ENCODE peak calls at places on chromosome 13, in ten cellular contexts. J is suprapubic skin; B is neural crest cell; Q is body of pancreas; A is endodermal cell; V is gastrocnemius medialis; D is coronary artery; Y is foreskin fibroblast; T is kidney epithelial cell; G is CD4-positive, alpha-beta T cell. I is an unnamed sample.

GRCh38 chr13:50589651-50590054 is 253.8 kb downstream of the DLEU7 start:
- DNase-seq in G (no peak), A (no peak), T (peak), J (no peak), D (no peak), B (no peak), V (no peak), Q (no peak), Y (peak), I (no peak)

GRCh38 chr13:54449922-54450321 is 1421.3 kb downstream of the OLFM4 start:
- DNase-seq in Q (no peak), D (no peak), T (no peak), V (no peak), J (no peak), B (no peak), G (no peak), A (no peak), Y (no peak), I (no peak)

GRCh38 chr13:73090116-73090811 is 31.5 kb downstream of the KLF5 start:
- DNase-seq in G (no peak), Y (peak), A (peak), Q (peak), T (peak), D (no peak), J (no peak), B (no peak), V (no peak), I (no peak)

GRCh38 chr13:30739646-30740642 is 4.6 kb downstream of the ALOX5AP start:
- DNase-seq in B (no peak), Y (peak), D (no peak), A (peak), T (peak), G (peak), V (no peak), J (no peak), Q (no peak), I (peak)

GRCh38 chr13:79678100-79678499 is 197.1 kb downstream of the NDFIP2 start:
- DNase-seq in D (no peak), J (no peak), V (no peak), T (no peak), B (no peak), G (no peak), Q (no peak), Y (peak), A (no peak), I (no peak)

GRCh38 chr13:39777527-39778061 is 122.1 kb downstream of the COG6 start:
- DNase-seq in B (no peak), V (no peak), Y (peak), Q (no peak), J (no peak), D (no peak), T (peak), G (no peak), A (peak), I (no peak)

GRCh38 chr13:93079294-93079693 is 147.3 kb upstream of the GPC6 start:
- DNase-seq in A (no peak), B (no peak), V (no peak), D (no peak), J (no peak), Y (peak), G (no peak), Q (no peak), T (no peak), I (no peak)

GRCh38 chr13:34816543-34816942 is 125.5 kb upstream of the NBEA start:
- DNase-seq in G (no peak), D (no peak), V (no peak), A (no peak), T (no peak), B (no peak), Q (no peak), Y (peak), J (no peak), I (no peak)

GRCh38 chr13:59088716-59089115 is 1075.0 kb downstream of the DIAPH3 start:
- DNase-seq in J (no peak), B (no peak), V (no peak), T (peak), Q (no peak), D (no peak), A (no peak), Y (peak), G (no peak), I (no peak)

GRCh38 chr13:91142572-91142971 is 204.9 kb upstream of the MIR17HG start:
- DNase-seq in V (no peak), B (no peak), G (no peak), J (no peak), A (no peak), T (peak), Q (peak), D (no peak), Y (no peak), I (no peak)

GRCh38 chr13:49220035-49220855 is at the start of gene MLNR:
- DNase-seq in A (peak), Q (peak), V (no peak), J (no peak), Y (peak), G (peak), B (peak), D (no peak), T (no peak), I (peak)

GRCh38 chr13:114089341-114089740 is 43.1 kb downstream of the RASA3 start:
- DNase-seq in B (no peak), G (no peak), T (no peak), D (no peak), A (peak), Q (peak), Y (no peak), J (peak), V (peak), I (no peak)

GRCh38 chr13:41099986-41100385 is 32.6 kb downstream of the KBTBD6 start:
- DNase-seq in G (no peak), A (no peak), B (no peak), V (no peak), Q (no peak), J (no peak), D (no peak), T (no peak), Y (peak), I (no peak)

GRCh38 chr13:43153436-43154082 is 130.2 kb downstream of the DNAJC15 start:
- DNase-seq in Q (no peak), B (no peak), A (no peak), T (peak), V (no peak), G (no peak), D (no peak), J (no peak), Y (peak), I (no peak)

GRCh38 chr13:41720839-41721561 is 239.9 kb downstream of the VWA8 start:
- DNase-seq in V (no peak), J (no peak), G (no peak), B (no peak), A (no peak), Y (no peak), T (no peak), D (no peak), Q (no peak), I (no peak)

GRCh38 chr13:35744144-35744543 is 267.7 kb upstream of the MAB21L1 start:
- DNase-seq in B (no peak), Y (no peak), V (no peak), G (no peak), D (no peak), A (no peak), T (no peak), Q (no peak), J (no peak), I (no peak)

GRCh38 chr13:48210178-48210577 is 22.8 kb upstream of the ITM2B start:
- DNase-seq in G (no peak), Y (peak), D (no peak), J (no peak), Q (no peak), B (no peak), V (no peak), T (peak), A (no peak), I (no peak)

GRCh38 chr13:21011378-21011777 is 50.0 kb downstream of the LATS2 start:
- DNase-seq in Y (no peak), V (no peak), J (no peak), Q (no peak), D (no peak), G (no peak), B (no peak), A (no peak), T (no peak), I (no peak)

GRCh38 chr13:74128171-74128767 is 5.9 kb downstream of the KLF12 start:
- DNase-seq in Y (peak), B (no peak), V (no peak), D (no peak), J (no peak), A (no peak), G (no peak), Q (no peak), T (no peak), I (no peak)

GRCh38 chr13:101612736-101613135 is 160.3 kb downstream of the ITGBL1 start:
- DNase-seq in Q (no peak), Y (no peak), J (no peak), V (no peak), B (no peak), A (no peak), D (no peak), G (no peak), T (no peak), I (no peak)

GRCh38 chr13:113655358-113656014 is 2.5 kb downstream of the ATP4B start:
- DNase-seq in Q (peak), B (no peak), V (no peak), A (peak), Y (no peak), J (no peak), T (no peak), D (peak), G (no peak), I (no peak)

GRCh38 chr13:108185218-108185617 is 30.1 kb downstream of the LIG4 start:
- DNase-seq in V (no peak), A (no peak), G (no peak), B (no peak), T (no peak), Y (no peak), Q (no peak), D (no peak), J (no peak), I (no peak)

GRCh38 chr13:106182404-106182803 is 353.1 kb downstream of the EFNB2 start:
- DNase-seq in V (no peak), Q (no peak), A (no peak), Y (peak), G (no peak), J (no peak), D (no peak), B (no peak), T (peak), I (no peak)

GRCh38 chr13:20129076-20129475 is 31.8 kb downstream of the GJA3 start:
- DNase-seq in A (no peak), V (no peak), D (no peak), J (no peak), Y (no peak), Q (no peak), G (no peak), T (no peak), B (no peak), I (no peak)

GRCh38 chr13:90070837-90071525 is 1276.5 kb upstream of the MIR17HG start:
- DNase-seq in J (no peak), V (no peak), A (no peak), B (no peak), Q (no peak), Y (no peak), D (no peak), G (no peak), T (no peak), I (no peak)

GRCh38 chr13:98026457-98026857 is 73.0 kb downstream of the IPO5 start:
- DNase-seq in Q (no peak), V (no peak), T (no peak), D (no peak), Y (peak), G (no peak), B (peak), A (peak), J (no peak), I (no peak)

GRCh38 chr13:49652691-49653305 is 24.5 kb downstream of the ARL11 start:
- DNase-seq in V (peak), Q (peak), G (no peak), A (peak), T (no peak), D (no peak), B (peak), J (no peak), Y (peak), I (peak)

GRCh38 chr13:99303863-99304521 is 3.2 kb downstream of the GPR183 start:
- DNase-seq in A (no peak), B (no peak), T (no peak), Y (no peak), V (no peak), D (no peak), Q (peak), J (no peak), G (no peak), I (no peak)

GRCh38 chr13:65638572-65639168 is 1591.5 kb downstream of the PCDH9 start:
- DNase-seq in Q (no peak), V (no peak), T (no peak), Y (peak), G (no peak), A (peak), D (no peak), J (no peak), B (peak), I (peak)

GRCh38 chr13:77980592-77980991 is 62.0 kb upstream of the EDNRB start:
- DNase-seq in Q (no peak), J (no peak), A (no peak), D (no peak), T (peak), B (no peak), V (no peak), Y (peak), G (no peak), I (no peak)

GRCh38 chr13:71661921-71662320 is 205.1 kb downstream of the DACH1 start:
- DNase-seq in T (no peak), Y (peak), J (no peak), B (no peak), G (no peak), A (no peak), V (no peak), D (no peak), Q (no peak), I (no peak)

GRCh38 chr13:24456396-24456795 is 56.2 kb downstream of the PARP4 start:
- DNase-seq in A (no peak), V (no peak), B (no peak), T (no peak), Q (no peak), Y (no peak), D (no peak), J (no peak), G (no peak), I (no peak)

GRCh38 chr13:43074824-43075510 is 51.6 kb downstream of the DNAJC15 start:
- DNase-seq in T (no peak), Y (no peak), A (no peak), G (no peak), Q (no peak), V (no peak), D (no peak), J (no peak), B (no peak), I (no peak)

GRCh38 chr13:109986851-109987250 is 200.5 kb upstream of the IRS2 start:
- DNase-seq in J (no peak), A (no peak), Y (no peak), B (no peak), D (no peak), T (no peak), V (no peak), G (no peak), Q (no peak), I (no peak)

GRCh38 chr13:94362411-94362909 is 117.0 kb downstream of the DCT start:
- DNase-seq in V (peak), T (peak), J (no peak), G (peak), B (peak), Y (peak), D (no peak), Q (peak), A (peak), I (peak)

GRCh38 chr13:37708101-37708500 is 109.5 kb upstream of the POSTN start:
- DNase-seq in J (no peak), A (no peak), G (no peak), B (no peak), T (no peak), D (no peak), Y (no peak), V (no peak), Q (no peak), I (no peak)

GRCh38 chr13:100439247-100439955 is 149.2 kb downstream of the GGACT start:
- DNase-seq in T (no peak), A (no peak), G (no peak), Q (no peak), Y (no peak), V (no peak), B (no peak), J (no peak), D (no peak), I (no peak)

GRCh38 chr13:104586010-104586746 is 1520.0 kb upstream of the SLC10A2 start:
- DNase-seq in A (no peak), T (peak), G (no peak), B (no peak), D (no peak), Q (peak), J (no peak), Y (peak), V (no peak), I (no peak)

DNA sequence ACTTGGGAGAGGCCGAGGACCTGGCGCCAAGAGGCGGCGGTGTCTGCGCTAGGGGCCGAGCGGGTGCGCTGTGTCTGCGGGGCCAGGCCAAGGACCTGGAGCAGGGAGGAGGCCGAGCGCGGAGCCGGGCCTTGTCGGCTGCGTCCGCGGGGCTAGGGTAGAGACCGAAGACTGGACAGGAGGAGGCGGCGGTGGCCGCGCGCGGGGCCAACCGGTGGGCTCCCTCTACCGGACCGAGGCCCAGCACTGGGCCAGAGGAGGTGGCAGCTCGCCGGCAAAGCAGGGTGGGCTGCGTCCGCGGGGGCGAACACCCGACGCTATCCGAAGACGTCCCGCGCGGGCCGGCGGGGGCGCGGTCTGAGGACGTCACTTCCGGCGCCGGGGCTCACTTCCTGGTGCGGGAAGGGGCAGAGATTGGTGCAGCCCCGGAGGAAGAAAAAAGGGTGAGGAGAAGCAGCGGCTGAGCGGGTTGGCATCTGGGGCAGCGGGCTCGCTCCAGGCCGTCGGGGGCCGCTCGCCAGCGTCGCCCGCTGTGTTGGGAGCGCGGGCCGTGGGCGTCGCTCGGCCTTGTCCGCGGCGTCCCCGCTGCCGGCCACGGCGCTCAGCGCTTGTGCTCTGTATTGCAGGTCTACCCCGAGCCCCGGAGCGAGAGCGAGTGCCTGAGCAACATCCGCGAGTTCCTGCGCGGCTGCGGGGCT is 38.3 kb downstream of the ARHGEF7 start:
- DNase-seq in B (peak), V (peak), J (peak), D (peak), Q (peak), G (peak), Y (peak), T (peak), A (peak), I (peak)
- TF ChIP-seq CTCF in B (peak), V (no peak), J (no peak), D (no peak), Q (no peak), G (no peak), Y (no peak), T (peak), A (peak), I (peak)

DNA sequence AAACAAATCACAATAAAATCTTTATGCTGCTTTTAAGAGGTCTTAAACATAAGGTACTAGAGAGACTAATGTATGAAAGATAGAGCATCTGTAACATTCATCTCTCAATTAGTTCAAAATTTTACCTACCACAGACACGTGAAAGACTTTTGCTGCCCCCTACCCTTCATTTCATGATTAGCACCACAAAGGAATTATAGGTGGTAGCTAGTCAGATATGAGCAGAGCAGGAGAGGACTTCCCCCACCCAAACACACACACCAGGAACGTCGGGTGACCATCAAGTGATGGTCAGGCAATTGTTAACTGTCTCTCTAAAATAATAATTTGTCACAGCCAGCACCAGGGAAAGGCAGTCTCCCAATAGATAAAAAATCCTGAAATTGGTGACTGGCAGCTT is 1531.7 kb upstream of the SPRY2 start:
- DNase-seq in Q (no peak), B (peak), V (no peak), J (no peak), Y (no peak), G (no peak), T (no peak), A (peak), D (no peak), I (no peak)
- TF ChIP-seq CTCF in Q (peak), B (peak), V (no peak), J (peak), Y (no peak), G (no peak), T (peak), A (peak), D (no peak), I (peak)

GRCh38 chr13:44440046-44440608 is 66.5 kb downstream of the SERP2 start:
- DNase-seq in V (no peak), A (no peak), Y (no peak), D (no peak), T (no peak), J (no peak), Q (no peak), B (no peak), G (no peak), I (no peak)
- TF ChIP-seq CTCF in V (no peak), A (no peak), Y (no peak), D (no peak), T (no peak), J (no peak), Q (no peak), B (no peak), G (no peak), I (no peak)

GRCh38 chr13:112637017-112637801 is 49.3 kb upstream of the TUBGCP3 start:
- DNase-seq in D (no peak), A (peak), G (no peak), T (no peak), V (no peak), Q (no peak), Y (no peak), B (no peak), J (no peak), I (no peak)

GRCh38 chr13:112641456-112641855 is 48.4 kb upstream of the ATP11A start:
- DNase-seq in Q (peak), V (no peak), Y (no peak), A (peak), J (no peak), G (no peak), D (no peak), T (no peak), B (no peak), I (no peak)

GRCh38 chr13:112638157-112638750 is 50.3 kb upstream of the TUBGCP3 start:
- DNase-seq in J (no peak), V (no peak), Q (no peak), B (no peak), A (peak), G (no peak), D (no peak), Y (no peak), T (no peak), I (no peak)

GRCh38 chr13:112636401-112636975 is 48.5 kb upstream of the TUBGCP3 start:
- DNase-seq in T (no peak), J (no peak), Q (no peak), Y (no peak), V (no peak), G (no peak), D (no peak), A (peak), B (no peak), I (no peak)

DNA sequence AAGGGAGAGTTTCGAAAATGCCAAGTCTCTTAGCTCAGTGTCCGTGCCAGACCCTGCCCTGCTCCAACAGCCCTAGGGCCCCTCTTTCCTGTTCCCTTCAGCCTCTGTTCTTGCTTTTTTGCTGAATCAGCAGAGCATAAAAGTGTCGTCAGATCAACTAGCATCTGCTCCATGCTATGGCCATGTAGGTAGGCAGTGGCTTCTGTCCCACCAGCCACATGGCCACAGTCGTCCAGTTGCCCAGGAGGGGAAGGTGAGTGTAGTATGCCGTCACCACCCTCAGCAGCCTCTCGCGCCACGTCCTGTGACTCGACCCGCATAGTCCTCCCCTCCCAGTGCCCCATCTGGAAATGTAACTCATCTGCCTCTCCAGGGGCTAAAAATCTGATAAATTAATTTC is 50.9 kb upstream of the ATP11A start:
- DNase-seq in B (no peak), V (no peak), G (no peak), A (peak), Q (no peak), T (no peak), D (no peak), Y (no peak), J (no peak), I (no peak)
- TF ChIP-seq CTCF in B (no peak), V (no peak), G (no peak), A (no peak), Q (no peak), T (no peak), D (no peak), Y (no peak), J (no peak), I (no peak)

I was measured in GM10248.